ENCODE peak calls at places on chromosomes 3 and 15, in eight cellular contexts. A is adrenal gland, N is lower lobe of right lung, W is heart left ventricle, S is fibroblast of lung, M is ovary, X is RWPE2, E is A549. Q is an unnamed sample.
A peak's percentile ranks its signal among the peaks of the same experiment; 100 is the strongest.

GRCh38 chr3:61358364-61358763 is 107.1 kb upstream of the FHIT start:
- DNase-seq in A (peak; percentile 75), N (peak; percentile 70), W (peak; percentile 82), S (no peak), M (peak; percentile 72), X (no peak), E (no peak), Q (peak; percentile 3)

GRCh38 chr3:178785961-178786360 is 249.7 kb downstream of the KCNMB2 start:
- DNase-seq in A (no peak), N (no peak), W (no peak), S (peak; percentile 1), M (no peak), X (no peak), E (no peak), Q (no peak)

GRCh38 chr3:172040078-172040975 is 949 bp downstream of the FNDC3B start:
- DNase-seq in A (peak; percentile 82), N (peak; percentile 89), W (peak; percentile 90), S (peak; percentile 86), M (peak; percentile 88), X (peak; percentile 77), E (peak; percentile 76), Q (peak; percentile 85)

GRCh38 chr15:88401972-88402656 is 65.1 kb downstream of the MRPL46 start:
- DNase-seq in A (no peak), N (no peak), W (peak; percentile 63), S (no peak), M (no peak), X (no peak), E (no peak), Q (peak; percentile 17)

GRCh38 chr15:101255066-101255415 is 3.2 kb upstream of the CHSY1 start:
- DNase-seq in A (no peak), N (no peak), W (no peak), S (peak; percentile 41), M (no peak), X (no peak), E (no peak), Q (no peak)

GRCh38 chr3:190192087-190192486 is 71.4 kb upstream of the P3H2 start:
- DNase-seq in A (no peak), N (no peak), W (no peak), S (no peak), M (no peak), X (no peak), E (no peak), Q (no peak)

GRCh38 chr3:79005084-79005483 is 762.7 kb downstream of the ROBO1 start:
- DNase-seq in A (no peak), N (no peak), W (no peak), S (peak; percentile 40), M (no peak), X (no peak), E (no peak), Q (no peak)

GRCh38 chr15:75641176-75641498 is 1.1 kb upstream of the IMP3 start:
- DNase-seq in A (no peak), N (no peak), W (no peak), S (no peak), M (no peak), X (no peak), E (no peak), Q (no peak)

GRCh38 chr15:65067645-65068416 is at the start of gene RASL12:
- DNase-seq in A (no peak), N (peak; percentile 47), W (no peak), S (no peak), M (no peak), X (peak; percentile 69), E (no peak), Q (no peak)

GRCh38 chr15:63166219-63166618 is 8.9 kb upstream of the RPS27L start:
- DNase-seq in A (no peak), N (no peak), W (no peak), S (no peak), M (no peak), X (no peak), E (peak; percentile 36), Q (no peak)

GRCh38 chr3:32821686-32822296 is 4.0 kb downstream of the TRIM71 start:
- DNase-seq in A (peak; percentile 31), N (peak; percentile 49), W (no peak), S (no peak), M (no peak), X (no peak), E (no peak), Q (no peak)
- TF ChIP-seq CTCF in A (no peak), N (no peak), W (no peak), S (no peak), M (no peak), X (no peak), E (no peak), Q (no peak)

DNA sequence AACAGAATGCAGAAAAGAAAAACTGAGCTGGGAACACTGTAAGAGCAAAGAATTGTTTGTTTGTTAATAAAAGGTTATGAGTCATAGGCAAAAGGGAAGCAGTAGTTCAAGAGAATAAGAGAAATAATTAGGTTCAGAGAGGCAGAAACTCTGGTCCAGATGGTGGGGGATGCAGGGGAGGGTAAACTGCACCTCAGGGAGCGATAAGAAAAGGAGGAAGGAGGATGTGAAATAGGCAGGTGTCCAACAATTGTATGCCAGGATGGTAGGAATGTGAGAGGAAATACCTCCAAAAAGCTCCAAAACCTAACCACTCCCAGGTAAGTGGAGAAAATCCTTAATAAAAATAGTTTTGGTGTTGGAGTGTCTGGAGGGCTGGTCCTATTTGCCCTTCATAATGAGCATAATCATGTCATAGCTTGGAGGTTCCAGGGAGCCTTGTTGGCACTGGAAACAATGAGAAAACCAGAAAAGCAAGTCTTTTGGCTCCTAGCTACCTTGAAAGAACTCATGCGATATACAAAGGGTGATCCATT is 405.4 kb upstream of the TBL1XR1 start:
- DNase-seq in A (no peak), N (no peak), W (no peak), S (peak; percentile 50), M (no peak), X (no peak), E (no peak), Q (no peak)
- H3K4me3 ChIP-seq in A (no peak overlapping the region), N (no peak overlapping the region), W (no peak overlapping the region), S (no peak overlapping the region), M (no peak overlapping the region), X (no peak overlapping the region), E (no peak overlapping the region), Q (no peak overlapping the region)

GRCh38 chr3:37683321-37683720 is 178.4 kb upstream of the CTDSPL start:
- DNase-seq in A (no peak), N (no peak), W (no peak), S (no peak), M (no peak), X (no peak), E (no peak), Q (no peak)

GRCh38 chr3:37687966-37688365 is 173.7 kb upstream of the CTDSPL start:
- DNase-seq in A (no peak), N (no peak), W (no peak), S (no peak), M (no peak), X (no peak), E (no peak), Q (no peak)

GRCh38 chr3:37689645-37690356 is 171.9 kb upstream of the CTDSPL start:
- DNase-seq in A (no peak), N (no peak), W (no peak), S (no peak), M (no peak), X (no peak), E (no peak), Q (no peak)

GRCh38 chr3:37688756-37689155 is 172.9 kb upstream of the CTDSPL start:
- DNase-seq in A (no peak), N (no peak), W (no peak), S (no peak), M (no peak), X (no peak), E (no peak), Q (no peak)

DNA sequence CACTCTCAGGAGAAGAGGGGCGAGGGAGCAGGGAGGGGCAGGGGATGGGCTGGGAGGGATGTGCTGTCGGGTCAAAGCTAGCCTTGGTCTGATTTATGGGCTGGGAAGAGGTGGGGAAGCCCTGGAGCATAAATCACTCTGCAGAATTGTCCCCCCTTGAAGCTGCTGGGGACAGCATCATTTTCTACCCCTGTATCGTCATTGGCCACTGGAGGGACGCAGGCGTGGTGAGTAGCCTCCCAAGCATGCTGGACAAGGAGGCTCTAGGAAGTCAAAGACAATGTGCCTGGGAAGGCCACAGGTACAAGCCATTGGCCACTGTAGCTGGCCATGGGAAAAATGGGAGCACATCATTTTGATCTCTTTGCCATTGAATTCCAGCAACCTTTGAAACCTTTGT is 175.5 kb upstream of the CTDSPL start:
- DNase-seq in A (no peak), N (no peak), W (no peak), S (no peak), M (no peak), X (no peak), E (no peak), Q (no peak)
- TF ChIP-seq CTCF in A (no peak), N (no peak), W (no peak), S (no peak), M (no peak), X (no peak), E (no peak), Q (no peak)

GRCh38 chr3:126780666-126781065 is 76.6 kb downstream of the CHCHD6 start:
- DNase-seq in A (no peak), N (no peak), W (no peak), S (no peak), M (no peak), X (no peak), E (no peak), Q (no peak)

GRCh38 chr3:126781406-126781805 is 77.4 kb downstream of the CHCHD6 start:
- DNase-seq in A (no peak), N (no peak), W (no peak), S (peak; percentile 25), M (no peak), X (no peak), E (no peak), Q (peak; percentile 32)

GRCh38 chr3:126782554-126782953 is 78.5 kb downstream of the CHCHD6 start:
- DNase-seq in A (no peak), N (no peak), W (no peak), S (peak; percentile 99), M (no peak), X (peak; percentile 87), E (peak; percentile 88), Q (peak; percentile 96)

GRCh38 chr3:126784254-126784653 is 80.2 kb downstream of the CHCHD6 start:
- DNase-seq in A (no peak), N (no peak), W (no peak), S (no peak), M (no peak), X (no peak), E (no peak), Q (no peak)

GRCh38 chr3:126781889-126782491 is 78.0 kb downstream of the CHCHD6 start:
- DNase-seq in A (no peak), N (no peak), W (no peak), S (peak; percentile 97), M (no peak), X (no peak), E (no peak), Q (peak; percentile 96)
- H3K4me3 ChIP-seq in A (no peak overlapping the region), N (no peak overlapping the region), W (no peak overlapping the region), S (peak overlapping the region; percentile 16), M (no peak overlapping the region), X (no peak overlapping the region), E (no peak overlapping the region), Q (no peak overlapping the region)

Q was measured in fibroblast of the aortic adventitia.